ENCODE peak calls at places on chromosomes 4 and X, in nine cellular contexts. M is hypothalamus, D is posterior cingulate gyrus, Z is A673, Q is cardiac muscle cell, S is NCI-H2081, K is renal cortical epithelial cell, Y is A549, A is pons. I is an unnamed sample.

GRCh38 chr4:140851032-140851636 is 94.9 kb upstream of the TBC1D9 start:
- DNase-seq in M (no peak), D (no peak), Z (peak; percentile 84), Q (peak; percentile 73), S (peak; percentile 52), K (peak; percentile 55), Y (peak; percentile 49), A (peak; percentile 79), I (peak; percentile 84)

GRCh38 chr4:181582595-181582994 is 660.6 kb upstream of the TENM3 start:
- DNase-seq in M (no peak), D (no peak), Z (peak; percentile 40), Q (no peak), S (no peak), K (no peak), Y (peak; percentile 1), A (no peak), I (peak; percentile 27)

GRCh38 chr4:119559044-119559647 is 69.5 kb downstream of the PDE5A start:
- DNase-seq in M (no peak), D (no peak), Z (peak; percentile 60), Q (peak; percentile 36), S (peak; percentile 0), K (peak; percentile 67), Y (peak; percentile 37), A (peak; percentile 55), I (peak; percentile 59)

GRCh38 chr4:2615821-2616220 is 79.4 kb downstream of the FAM193A start:
- DNase-seq in M (no peak), D (no peak), Z (no peak), Q (no peak), S (no peak), K (no peak), Y (no peak), A (no peak), I (no peak)

GRCh38 chr4:129136433-129136832 is 40.5 kb downstream of the C4orf33 start:
- DNase-seq in M (no peak), D (no peak), Z (no peak), Q (no peak), S (no peak), K (no peak), Y (no peak), A (no peak), I (no peak)

GRCh38 chr4:79917246-79917645 is 155.8 kb downstream of the ANTXR2 start:
- DNase-seq in M (no peak), D (no peak), Z (peak; percentile 58), Q (no peak), S (no peak), K (peak; percentile 31), Y (peak; percentile 42), A (no peak), I (peak; percentile 68)

GRCh38 chrX:3518870-3519269 is 172.4 kb upstream of the MXRA5 start:
- DNase-seq in M (no peak), D (no peak), Z (no peak), Q (no peak), S (no peak), K (peak; percentile 22), Y (peak; percentile 50), A (peak; percentile 1), I (no peak)

GRCh38 chr4:41331224-41331623 is 74.5 kb downstream of the UCHL1 start:
- DNase-seq in M (no peak), D (no peak), Z (no peak), Q (no peak), S (no peak), K (no peak), Y (peak; percentile 16), A (no peak), I (no peak)

GRCh38 chr4:24742773-24743676 is 52.3 kb upstream of the SOD3 start:
- DNase-seq in M (no peak), D (no peak), Z (no peak), Q (no peak), S (no peak), K (no peak), Y (no peak), A (no peak), I (no peak)

GRCh38 chr4:166498541-166498940 is 625.5 kb downstream of the TLL1 start:
- DNase-seq in M (no peak), D (no peak), Z (no peak), Q (no peak), S (no peak), K (no peak), Y (no peak), A (no peak), I (no peak)

GRCh38 chrX:47619486-47620302 is at the start of gene SYN1:
- DNase-seq in M (peak; percentile 14), D (peak; percentile 76), Z (peak; percentile 87), Q (peak; percentile 88), S (peak; percentile 78), K (peak; percentile 18), Y (peak; percentile 76), A (peak; percentile 46), I (no peak)

GRCh38 chr4:52958232-52958631 is 96.1 kb downstream of the RASL11B start:
- DNase-seq in M (no peak), D (no peak), Z (no peak), Q (no peak), S (no peak), K (no peak), Y (no peak), A (no peak), I (no peak)

GRCh38 chr4:52659722-52660261 is 691 bp upstream of the USP46 start:
- DNase-seq in M (peak; percentile 18), D (peak; percentile 48), Z (peak; percentile 6), Q (peak; percentile 39), S (no peak), K (no peak), Y (peak; percentile 21), A (peak; percentile 45), I (no peak)

GRCh38 chr4:154349829-154350228 is 141.8 kb downstream of the DCHS2 start:
- DNase-seq in M (no peak), D (no peak), Z (peak; percentile 6), Q (peak; percentile 49), S (no peak), K (peak; percentile 17), Y (peak; percentile 18), A (no peak), I (peak; percentile 47)

GRCh38 chrX:12007881-12008280 is 130.4 kb upstream of the FRMPD4 start:
- DNase-seq in M (no peak), D (no peak), Z (peak; percentile 32), Q (no peak), S (no peak), K (peak; percentile 91), Y (peak; percentile 68), A (no peak), I (no peak)

GRCh38 chr4:61445374-61446063 is 245.4 kb downstream of the ADGRL3 start:
- DNase-seq in M (no peak), D (no peak), Z (no peak), Q (no peak), S (peak; percentile 13), K (no peak), Y (no peak), A (no peak), I (no peak)

GRCh38 chr4:121189811-121190210 is 25.7 kb upstream of the TNIP3 start:
- DNase-seq in M (no peak), D (no peak), Z (no peak), Q (no peak), S (no peak), K (no peak), Y (no peak), A (peak; percentile 7), I (no peak)

GRCh38 chrX:136065044-136065671 is 79.9 kb downstream of the SLC9A6 start:
- DNase-seq in M (no peak), D (no peak), Z (peak; percentile 60), Q (peak; percentile 5), S (no peak), K (peak; percentile 54), Y (no peak), A (no peak), I (no peak)

GRCh38 chrX:115142057-115142456 is 47.2 kb upstream of the RBMXL3 start:
- DNase-seq in M (no peak), D (no peak), Z (no peak), Q (no peak), S (no peak), K (no peak), Y (no peak), A (no peak), I (no peak)

GRCh38 chrX:1545776-1546408 is 8.9 kb upstream of the P2RY8 start:
- DNase-seq in M (no peak), D (no peak), Z (no peak), Q (no peak), S (no peak), K (no peak), Y (no peak), A (no peak), I (no peak)

GRCh38 chrX:33211356-33212254 is at the start of gene DMD:
- DNase-seq in M (no peak), D (no peak), Z (no peak), Q (peak; percentile 94), S (no peak), K (peak; percentile 0), Y (no peak), A (peak; percentile 87), I (no peak)

GRCh38 chrX:33831211-33831610 is 300.9 kb downstream of the FAM47A start:
- DNase-seq in M (no peak), D (no peak), Z (no peak), Q (no peak), S (no peak), K (no peak), Y (no peak), A (no peak), I (no peak)

GRCh38 chr4:181690498-181690897 is 552.7 kb upstream of the TENM3 start:
- DNase-seq in M (no peak), D (no peak), Z (no peak), Q (no peak), S (no peak), K (no peak), Y (no peak), A (no peak), I (no peak)

GRCh38 chrX:153766098-153766817 is 2.2 kb downstream of the PLXNB3 start:
- DNase-seq in M (no peak), D (peak; percentile 33), Z (peak; percentile 28), Q (peak; percentile 13), S (no peak), K (peak; percentile 36), Y (peak; percentile 30), A (peak; percentile 71), I (peak; percentile 29)

GRCh38 chr4:25927361-25928040 is 13.5 kb downstream of the SMIM20 start:
- DNase-seq in M (no peak), D (no peak), Z (no peak), Q (no peak), S (peak; percentile 10), K (no peak), Y (no peak), A (no peak), I (no peak)

GRCh38 chrX:12901486-12901885 is 4.9 kb upstream of the TLR8 start:
- DNase-seq in M (no peak), D (peak; percentile 45), Z (peak; percentile 56), Q (peak; percentile 40), S (peak; percentile 51), K (peak; percentile 19), Y (peak; percentile 61), A (peak; percentile 24), I (peak; percentile 74)

GRCh38 chrX:134875679-134876078 is 115.1 kb upstream of the SMIM10 start:
- DNase-seq in M (no peak), D (no peak), Z (no peak), Q (peak; percentile 37), S (no peak), K (no peak), Y (no peak), A (no peak), I (no peak)